ENCODE peak calls at places on chromosomes 16 and 17, in six cellular contexts. K is ovary, W is tibial artery, B is A673, I is upper lobe of right lung, T is right atrium auricular region. X is an unnamed sample.
A peak's percentile ranks its signal among the peaks of the same experiment; 100 is the strongest.

GRCh38 chr17:66855204-66855603 is 20.3 kb downstream of the CACNG5 start:
- DNase-seq in K (no peak), W (no peak), B (no peak), I (no peak), T (no peak), X (no peak)

GRCh38 chr16:66508261-66508913 is 41.5 kb downstream of the TK2 start:
- DNase-seq in K (no peak), W (no peak), B (no peak), I (no peak), T (no peak), X (no peak)

GRCh38 chr16:69188716-69189115 is 1.8 kb downstream of the SNTB2 start:
- DNase-seq in K (no peak), W (no peak), B (no peak), I (no peak), T (no peak), X (peak; percentile 13)

GRCh38 chr17:15510361-15510760 is 42.9 kb upstream of the CDRT4 start:
- DNase-seq in K (no peak), W (no peak), B (peak; percentile 14), I (no peak), T (no peak), X (no peak)

GRCh38 chr16:59487067-59487466 is 753.0 kb upstream of the GOT2 start:
- DNase-seq in K (no peak), W (no peak), B (no peak), I (no peak), T (no peak), X (no peak)

GRCh38 chr17:65102788-65103187 is 34.4 kb upstream of the RGS9 start:
- DNase-seq in K (no peak), W (no peak), B (peak; percentile 42), I (no peak), T (no peak), X (no peak)

GRCh38 chr16:86664518-86665318 is 86.4 kb downstream of the FOXL1 start:
- DNase-seq in K (no peak), W (no peak), B (no peak), I (no peak), T (no peak), X (peak; percentile 46)

GRCh38 chr16:78496189-78496588 is 396.7 kb downstream of the WWOX start:
- DNase-seq in K (no peak), W (no peak), B (no peak), I (no peak), T (no peak), X (no peak)

GRCh38 chr17:65028537-65028843 is 28.1 kb downstream of the GNA13 start:
- DNase-seq in K (no peak), W (no peak), B (no peak), I (no peak), T (no peak), X (no peak)

GRCh38 chr17:75093543-75094158 is 5.9 kb downstream of the SLC16A5 start:
- DNase-seq in K (no peak), W (no peak), B (no peak), I (no peak), T (no peak), X (no peak)

GRCh38 chr17:65115721-65116312 is 21.4 kb upstream of the RGS9 start:
- DNase-seq in K (no peak), W (no peak), B (no peak), I (no peak), T (no peak), X (no peak)

GRCh38 chr17:60305141-60305540 is 86.8 kb downstream of the USP32 start:
- DNase-seq in K (no peak), W (no peak), B (peak; percentile 17), I (no peak), T (no peak), X (no peak)

GRCh38 chr17:12620200-12620720 is 45.4 kb upstream of the MYOCD start:
- DNase-seq in K (no peak), W (no peak), B (peak; percentile 14), I (no peak), T (no peak), X (peak; percentile 63)

GRCh38 chr17:29166507-29166887 is 13.7 kb downstream of the MYO18A start:
- DNase-seq in K (no peak), W (no peak), B (no peak), I (no peak), T (no peak), X (no peak)

GRCh38 chr17:77475012-77475976 is 334.5 kb downstream of the SEC14L1 start:
- DNase-seq in K (no peak), W (no peak), B (no peak), I (no peak), T (no peak), X (no peak)

GRCh38 chr16:53821487-53821886 is 117.5 kb downstream of the FTO start:
- DNase-seq in K (no peak), W (no peak), B (no peak), I (no peak), T (no peak), X (no peak)

GRCh38 chr17:66451188-66452149 is 149.1 kb downstream of the PRKCA start:
- DNase-seq in K (no peak), W (no peak), B (no peak), I (no peak), T (no peak), X (no peak)

GRCh38 chr17:5539286-5539685 is 45.0 kb downstream of the NLRP1 start:
- DNase-seq in K (no peak), W (no peak), B (no peak), I (peak; percentile 22), T (no peak), X (no peak)

GRCh38 chr17:79919164-79919585 is 79.9 kb upstream of the CBX4 start:
- DNase-seq in K (no peak), W (peak; percentile 84), B (no peak), I (peak; percentile 96), T (peak; percentile 70), X (no peak)

GRCh38 chr16:54931041-54931756 is 534 bp downstream of the IRX5 start:
- DNase-seq in K (peak; percentile 25), W (no peak), B (peak; percentile 67), I (peak; percentile 75), T (no peak), X (peak; percentile 57)

GRCh38 chr16:2475413-2476344 is 752 bp downstream of the TBC1D24 start:
- DNase-seq in K (no peak), W (no peak), B (peak; percentile 47), I (peak; percentile 81), T (no peak), X (peak; percentile 37)

GRCh38 chr16:83762141-83763024 is 45.4 kb upstream of the HSBP1 start:
- DNase-seq in K (no peak), W (no peak), B (no peak), I (no peak), T (no peak), X (no peak)

GRCh38 chr17:19738073-19738449 is 10.0 kb downstream of the ALDH3A1 start:
- DNase-seq in K (no peak), W (no peak), B (no peak), I (no peak), T (no peak), X (no peak)

GRCh38 chr16:61366006-61366405 is 670.2 kb downstream of the CDH8 start:
- DNase-seq in K (no peak), W (no peak), B (peak; percentile 49), I (no peak), T (no peak), X (peak; percentile 17)

GRCh38 chr17:8144401-8145295 is 7.6 kb downstream of the PER1 start:
- DNase-seq in K (peak; percentile 20), W (no peak), B (no peak), I (peak; percentile 63), T (no peak), X (no peak)

GRCh38 chr17:48671697-48672171 is 45.6 kb upstream of the HOXB9 start:
- DNase-seq in K (peak; percentile 66), W (peak; percentile 68), B (peak; percentile 90), I (peak; percentile 85), T (peak; percentile 80), X (peak; percentile 67)

GRCh38 chr17:67212716-67213417 is 32.1 kb downstream of the HELZ start:
- DNase-seq in K (no peak), W (no peak), B (peak; percentile 61), I (no peak), T (no peak), X (no peak)

GRCh38 chr17:79975498-79976134 is 60.1 kb downstream of the TBC1D16 start:
- DNase-seq in K (no peak), W (no peak), B (no peak), I (peak; percentile 51), T (no peak), X (no peak)

GRCh38 chr16:85083051-85083639 is 29.1 kb downstream of the CIBAR2 start:
- DNase-seq in K (no peak), W (no peak), B (no peak), I (no peak), T (no peak), X (no peak)

GRCh38 chr16:10728488-10728887 is 15.2 kb upstream of the NUBP1 start:
- DNase-seq in K (no peak), W (no peak), B (no peak), I (no peak), T (no peak), X (no peak)
- H3K4me3 ChIP-seq in K (no peak overlapping the region), W (no peak overlapping the region), B (no peak overlapping the region), I (no peak overlapping the region), T (no peak overlapping the region), X (no peak overlapping the region)

GRCh38 chr16:88640039-88640495 is 1.7 kb downstream of the IL17C start:
- DNase-seq in K (no peak), W (no peak), B (no peak), I (no peak), T (no peak), X (no peak)
- H3K4me1 ChIP-seq in K (no peaks in the 10 kb centered on the region), W (peaks cover 2% of the 10 kb centered on the region), B (no peaks in the 10 kb centered on the region), I (peaks cover 4% of the 10 kb centered on the region), T (no peaks in the 10 kb centered on the region), X (peaks cover 7% of the 10 kb centered on the region)

GRCh38 chr17:40015005-40015997 is at the start of gene CSF3:
- DNase-seq in K (peak; percentile 40), W (no peak), B (no peak), I (peak; percentile 76), T (peak; percentile 72), X (peak; percentile 64)
- H3K4me3 ChIP-seq in K (no peak within 1 kb of the TSS), W (no peak within 1 kb of the TSS), B (no peak within 1 kb of the TSS), I (no peak within 1 kb of the TSS), T (no peak within 1 kb of the TSS), X (peak within 1 kb of the TSS; percentile 41)

GRCh38 chr16:23334421-23334853 is 32.3 kb downstream of the SCNN1B start:
- DNase-seq in K (no peak), W (no peak), B (no peak), I (no peak), T (no peak), X (no peak)

GRCh38 chr16:23333962-23334361 is 31.9 kb downstream of the SCNN1B start:
- DNase-seq in K (no peak), W (no peak), B (no peak), I (no peak), T (no peak), X (no peak)

GRCh38 chr16:23330583-23331249 is 28.6 kb downstream of the SCNN1B start:
- DNase-seq in K (no peak), W (no peak), B (no peak), I (no peak), T (no peak), X (no peak)

GRCh38 chr16:23334950-23335349 is 32.8 kb downstream of the SCNN1B start:
- DNase-seq in K (no peak), W (no peak), B (no peak), I (no peak), T (no peak), X (no peak)

GRCh38 chr16:23333034-23333579 is 31.0 kb downstream of the SCNN1B start:
- DNase-seq in K (no peak), W (no peak), B (peak; percentile 88), I (no peak), T (no peak), X (peak; percentile 72)
- H3K4me1 ChIP-seq in K (no peaks in the 10 kb centered on the region), W (no peaks in the 10 kb centered on the region), B (peaks cover 6% of the 10 kb centered on the region), I (no peaks in the 10 kb centered on the region), T (no peaks in the 10 kb centered on the region), X (no peaks in the 10 kb centered on the region)

X was measured in SJCRH30.